ENCODE peak calls at places on chromosomes 13 and 19, in four cellular contexts. One of them, this sample, is unnamed.

GRCh38 chr13:43072394-43072793 is 49.0 kb downstream of the DNAJC15 start:
- DNase-seq in Peyer's patch: no peak
- DNase-seq in lower leg skin: no peak
- DNase-seq in upper lobe of left lung: peak
- DNase-seq in this sample: no peak

GRCh38 chr19:21900401-21900800 is 64.4 kb upstream of the ZNF43 start:
- DNase-seq in Peyer's patch: no peak
- DNase-seq in lower leg skin: no peak
- DNase-seq in upper lobe of left lung: no peak
- DNase-seq in this sample: no peak

GRCh38 chr19:14411161-14411560 is 8.0 kb downstream of the DDX39A start:
- DNase-seq in Peyer's patch: no peak
- DNase-seq in lower leg skin: no peak
- DNase-seq in upper lobe of left lung: no peak
- DNase-seq in this sample: no peak

GRCh38 chr13:43411211-43411610 is 375.6 kb downstream of the ENOX1 start:
- DNase-seq in Peyer's patch: no peak
- DNase-seq in lower leg skin: no peak
- DNase-seq in upper lobe of left lung: no peak
- DNase-seq in this sample: no peak

GRCh38 chr13:30394798-30395191 is 27.5 kb upstream of the UBE2L5 start:
- DNase-seq in Peyer's patch: no peak
- DNase-seq in lower leg skin: no peak
- DNase-seq in upper lobe of left lung: no peak
- DNase-seq in this sample: no peak

GRCh38 chr19:47280183-47280797 is 5.6 kb downstream of the INAFM1 start:
- DNase-seq in Peyer's patch: no peak
- DNase-seq in lower leg skin: no peak
- DNase-seq in upper lobe of left lung: no peak
- DNase-seq in this sample: no peak

GRCh38 chr13:30755678-30756077 is 20.3 kb downstream of the ALOX5AP start:
- DNase-seq in Peyer's patch: no peak
- DNase-seq in lower leg skin: no peak
- DNase-seq in upper lobe of left lung: no peak
- DNase-seq in this sample: no peak

GRCh38 chr13:109781384-109782065 is 4.9 kb downstream of the IRS2 start:
- DNase-seq in Peyer's patch: peak
- DNase-seq in lower leg skin: peak
- DNase-seq in upper lobe of left lung: no peak
- DNase-seq in this sample: no peak

GRCh38 chr13:113969311-113969972 is 4.4 kb downstream of the C13orf46 start:
- DNase-seq in Peyer's patch: peak
- DNase-seq in lower leg skin: no peak
- DNase-seq in upper lobe of left lung: no peak
- DNase-seq in this sample: no peak

GRCh38 chr19:3382460-3383100 is 16.2 kb downstream of the NFIC start:
- DNase-seq in Peyer's patch: no peak
- DNase-seq in lower leg skin: no peak
- DNase-seq in upper lobe of left lung: no peak
- DNase-seq in this sample: no peak

GRCh38 chr19:57099199-57099661 is 20.6 kb upstream of the USP29 start:
- DNase-seq in Peyer's patch: no peak
- DNase-seq in lower leg skin: no peak
- DNase-seq in upper lobe of left lung: peak
- DNase-seq in this sample: no peak

GRCh38 chr13:47478985-47479384 is 522.1 kb downstream of the SUCLA2 start:
- DNase-seq in Peyer's patch: no peak
- DNase-seq in lower leg skin: no peak
- DNase-seq in upper lobe of left lung: no peak
- DNase-seq in this sample: no peak

GRCh38 chr19:6073858-6074708 is 36.2 kb downstream of the RFX2 start:
- DNase-seq in Peyer's patch: no peak
- DNase-seq in lower leg skin: no peak
- DNase-seq in upper lobe of left lung: no peak
- DNase-seq in this sample: no peak

GRCh38 chr19:1608414-1609391 is 3.4 kb upstream of the UQCR11 start:
- DNase-seq in Peyer's patch: no peak
- DNase-seq in lower leg skin: no peak
- DNase-seq in upper lobe of left lung: no peak
- DNase-seq in this sample: no peak

GRCh38 chr13:73399347-73400216 is 340.8 kb downstream of the KLF5 start:
- DNase-seq in Peyer's patch: no peak
- DNase-seq in lower leg skin: no peak
- DNase-seq in upper lobe of left lung: no peak
- DNase-seq in this sample: no peak

GRCh38 chr13:98977568-98978270 is at the start of gene DOCK9:
- DNase-seq in Peyer's patch: peak
- DNase-seq in lower leg skin: no peak
- DNase-seq in upper lobe of left lung: peak
- DNase-seq in this sample: no peak

GRCh38 chr19:18675779-18676178 is 7.7 kb upstream of the CRTC1 start:
- DNase-seq in Peyer's patch: no peak
- DNase-seq in lower leg skin: no peak
- DNase-seq in upper lobe of left lung: no peak
- DNase-seq in this sample: no peak

GRCh38 chr19:39416626-39417120 is 4.2 kb downstream of the PLEKHG2 start:
- DNase-seq in Peyer's patch: no peak
- DNase-seq in lower leg skin: no peak
- DNase-seq in upper lobe of left lung: no peak
- DNase-seq in this sample: no peak

DNA sequence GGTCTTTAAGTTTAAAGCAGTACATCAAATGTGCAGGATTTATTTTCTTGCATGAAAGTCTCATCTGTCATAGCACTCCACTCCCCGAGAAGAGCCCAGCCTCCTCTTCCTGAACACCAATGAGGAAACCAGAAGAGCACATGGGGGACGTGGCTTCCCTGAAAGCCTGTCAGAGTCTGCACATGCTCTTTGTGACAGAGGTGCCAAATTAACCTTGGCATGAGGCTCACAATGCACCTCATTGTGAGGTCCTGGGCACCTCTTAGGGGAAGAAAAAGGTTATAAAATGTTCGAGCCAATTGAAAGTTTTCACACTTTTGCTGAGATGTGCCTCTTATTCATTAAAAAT is 141.3 kb upstream of the RFC3 start:
- DNase-seq in Peyer's patch: no peak
- DNase-seq in lower leg skin: peak
- DNase-seq in upper lobe of left lung: peak
- DNase-seq in this sample: no peak
- H3K4me3 ChIP-seq in Peyer's patch: no peak
- H3K4me3 ChIP-seq in lower leg skin: no peak
- H3K4me3 ChIP-seq in upper lobe of left lung: peak
- H3K4me3 ChIP-seq in this sample: peak

DNA sequence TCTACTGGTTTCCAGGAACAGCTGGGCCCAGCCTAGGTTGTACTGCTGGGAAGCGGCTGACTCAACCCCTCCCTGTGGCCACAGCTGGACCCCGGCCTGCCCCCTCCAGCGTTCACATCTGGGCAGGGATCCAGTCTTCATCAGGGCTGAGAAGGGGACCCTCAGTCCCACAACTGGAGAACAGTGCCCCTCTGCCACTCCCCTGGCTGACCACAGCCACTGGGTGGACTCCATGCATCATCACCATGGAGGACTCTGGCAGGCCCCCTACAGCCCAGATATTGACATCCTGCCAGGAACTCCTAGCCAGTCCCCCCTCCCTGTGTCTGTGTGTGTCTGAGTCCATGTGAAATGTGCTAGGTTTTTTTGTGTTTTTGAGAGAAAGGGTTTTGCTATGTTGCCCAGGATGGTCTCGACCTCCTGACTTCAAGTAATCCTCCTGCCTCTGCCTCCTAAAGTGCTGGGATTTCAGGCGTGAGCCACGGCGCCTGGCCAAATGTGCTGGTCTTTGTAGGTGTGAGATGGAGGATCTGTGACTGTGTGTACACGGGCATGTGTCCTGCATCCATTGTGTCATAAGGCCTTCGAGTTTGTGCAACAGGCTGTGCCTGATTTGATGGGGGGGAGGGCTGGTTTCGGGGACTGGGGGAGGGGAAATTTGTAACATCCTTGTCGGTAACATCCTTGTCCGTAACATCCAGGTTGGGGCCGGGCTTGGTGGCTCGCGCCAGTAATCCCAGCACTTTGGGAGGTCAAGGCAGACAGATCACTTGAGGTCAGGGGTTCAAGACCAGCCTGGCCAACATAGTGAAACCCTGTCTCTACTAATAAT is 4.0 kb upstream of the HOOK2 start:
- DNase-seq in Peyer's patch: no peak
- DNase-seq in lower leg skin: no peak
- DNase-seq in upper lobe of left lung: peak
- DNase-seq in this sample: no peak
- TF ChIP-seq POLR2A in Peyer's patch: no peak
- TF ChIP-seq POLR2A in lower leg skin: no peak
- TF ChIP-seq POLR2A in upper lobe of left lung: no peak
- TF ChIP-seq POLR2A in this sample: no peak

GRCh38 chr19:49799798-49800376 is 13.2 kb downstream of the FUZ start:
- DNase-seq in Peyer's patch: no peak
- DNase-seq in lower leg skin: no peak
- DNase-seq in upper lobe of left lung: no peak
- DNase-seq in this sample: no peak
- TF ChIP-seq CTCF in Peyer's patch: no peak
- TF ChIP-seq CTCF in lower leg skin: no peak
- TF ChIP-seq CTCF in upper lobe of left lung: no peak
- TF ChIP-seq CTCF in this sample: no peak

GRCh38 chr19:11265177-11265784 is 3.0 kb upstream of the DOCK6 start:
- DNase-seq in Peyer's patch: no peak
- DNase-seq in lower leg skin: no peak
- DNase-seq in upper lobe of left lung: no peak
- DNase-seq in this sample: no peak
- H3K4me3 ChIP-seq in Peyer's patch: no peak
- H3K4me3 ChIP-seq in lower leg skin: no peak
- H3K4me3 ChIP-seq in upper lobe of left lung: no peak
- H3K4me3 ChIP-seq in this sample: no peak

This sample was measured in vagina.